ENCODE peak calls at places on chromosomes 1 and 21, in five cellular contexts. H is spleen, X is left ventricle myocardium inferior, B is heart right ventricle, T is GM13976. P is an unnamed sample.

GRCh38 chr1:82015444-82015843 is 214.7 kb downstream of the ADGRL2 start:
- DNase-seq in H (no peak), X (no peak), B (no peak), T (no peak), P (no peak)

GRCh38 chr1:214377886-214378285 is 96.9 kb downstream of the SMYD2 start:
- DNase-seq in H (no peak), X (no peak), B (no peak), T (no peak), P (no peak)

GRCh38 chr1:98143403-98143802 is 222.6 kb upstream of the DPYD start:
- DNase-seq in H (no peak), X (no peak), B (no peak), T (no peak), P (no peak)

GRCh38 chr1:182829285-182829932 is 9.7 kb upstream of the DHX9 start:
- DNase-seq in H (no peak), X (no peak), B (no peak), T (peak), P (no peak)

GRCh38 chr1:26786437-26787380 is 1.0 kb upstream of the PIGV start:
- DNase-seq in H (peak), X (peak), B (peak), T (peak), P (peak)

GRCh38 chr1:7648761-7649384 is 122.2 kb upstream of the VAMP3 start:
- DNase-seq in H (no peak), X (peak), B (peak), T (no peak), P (no peak)

GRCh38 chr1:212062832-212063438 is 27.4 kb downstream of the DTL start:
- DNase-seq in H (no peak), X (no peak), B (no peak), T (peak), P (no peak)

GRCh38 chr1:171180671-171181070 is 4.4 kb upstream of the FMO2 start:
- DNase-seq in H (no peak), X (no peak), B (no peak), T (no peak), P (no peak)

GRCh38 chr1:53482441-53483153 is 23.4 kb downstream of the DMRTB1 start:
- DNase-seq in H (no peak), X (no peak), B (no peak), T (no peak), P (no peak)

GRCh38 chr1:172269644-172270043 is 150.8 kb upstream of the C1orf105 start:
- DNase-seq in H (no peak), X (no peak), B (no peak), T (no peak), P (no peak)

GRCh38 chr1:92739669-92740524 is 45.0 kb downstream of the EVI5 start:
- DNase-seq in H (no peak), X (no peak), B (no peak), T (no peak), P (no peak)

GRCh38 chr1:228358039-228358763 is 48.4 kb downstream of the TRIM11 start:
- DNase-seq in H (no peak), X (no peak), B (no peak), T (no peak), P (peak)

GRCh38 chr1:63929106-63929478 is 155.3 kb downstream of the ROR1 start:
- DNase-seq in H (no peak), X (no peak), B (no peak), T (no peak), P (no peak)

GRCh38 chr1:92184632-92185031 is 33.1 kb upstream of the C1orf146 start:
- DNase-seq in H (no peak), X (no peak), B (no peak), T (no peak), P (no peak)

GRCh38 chr1:212294983-212295382 is 9.8 kb downstream of the PPP2R5A start:
- DNase-seq in H (no peak), X (no peak), B (no peak), T (no peak), P (no peak)

GRCh38 chr1:112061852-112062451 is 72.5 kb upstream of the KCND3 start:
- DNase-seq in H (no peak), X (no peak), B (no peak), T (no peak), P (no peak)

GRCh38 chr1:5938068-5938740 is 54.0 kb downstream of the NPHP4 start:
- DNase-seq in H (no peak), X (no peak), B (no peak), T (no peak), P (no peak)

GRCh38 chr1:26666855-26667254 is 29.0 kb upstream of the ARID1A start:
- DNase-seq in H (no peak), X (no peak), B (no peak), T (no peak), P (peak)

GRCh38 chr1:182149411-182149965 is 88.0 kb upstream of the ZNF648 start:
- DNase-seq in H (no peak), X (no peak), B (peak), T (peak), P (peak)

GRCh38 chr1:60573121-60573520 is 499.6 kb upstream of the C1orf87 start:
- DNase-seq in H (no peak), X (no peak), B (no peak), T (no peak), P (no peak)

GRCh38 chr1:225424562-225425210 is 3.2 kb downstream of the LBR start:
- DNase-seq in H (no peak), X (no peak), B (no peak), T (no peak), P (no peak)

GRCh38 chr1:21509351-21510112 is at the start of gene ALPL:
- DNase-seq in H (peak), X (no peak), B (no peak), T (no peak), P (no peak)

GRCh38 chr1:51294566-51295184 is 35.7 kb downstream of the TTC39A start:
- DNase-seq in H (no peak), X (no peak), B (no peak), T (no peak), P (no peak)

GRCh38 chr1:12161662-12162458 is 4.9 kb upstream of the TNFRSF1B start:
- DNase-seq in H (peak), X (peak), B (peak), T (peak), P (peak)

GRCh38 chr1:93353286-93353685 is 7.6 kb downstream of the DR1 start:
- DNase-seq in H (no peak), X (no peak), B (no peak), T (no peak), P (no peak)

GRCh38 chr1:40049745-40050144 is 9.2 kb downstream of the CAP1 start:
- DNase-seq in H (no peak), X (no peak), B (no peak), T (peak), P (peak)

GRCh38 chr1:156244712-156245111 is 2.7 kb downstream of the BGLAP start:
- DNase-seq in H (peak), X (no peak), B (no peak), T (no peak), P (no peak)
- TF ChIP-seq CTCF in H (no peak), X (no peak), B (no peak), T (no peak), P (no peak)

GRCh38 chr1:38071530-38072266 is 25.1 kb upstream of the POU3F1 start:
- DNase-seq in H (no peak), X (no peak), B (no peak), T (peak), P (no peak)
- TF ChIP-seq CTCF in H (no peak), X (peak), B (peak), T (peak), P (no peak)

GRCh38 chr1:194155962-194156361 is 969.5 kb upstream of the B3GALT2 start:
- DNase-seq in H (no peak), X (no peak), B (no peak), T (no peak), P (no peak)

GRCh38 chr1:194161591-194161990 is 975.2 kb upstream of the B3GALT2 start:
- DNase-seq in H (no peak), X (no peak), B (no peak), T (no peak), P (no peak)

GRCh38 chr1:194164755-194165154 is 978.3 kb upstream of the B3GALT2 start:
- DNase-seq in H (no peak), X (no peak), B (no peak), T (no peak), P (no peak)

GRCh38 chr1:194159941-194160340 is 973.5 kb upstream of the B3GALT2 start:
- DNase-seq in H (no peak), X (no peak), B (no peak), T (no peak), P (no peak)
- TF ChIP-seq CTCF in H (no peak), X (peak), B (no peak), T (no peak), P (no peak)

GRCh38 chr21:15729674-15730483 is at the start of gene USP25:
- DNase-seq in H (peak), X (peak), B (peak), T (peak), P (peak)
- TF ChIP-seq CTCF in H (no peak), X (peak), B (no peak), T (peak), P (no peak)

GRCh38 chr21:42807938-42808613 is 71.3 kb downstream of the WDR4 start:
- DNase-seq in H (no peak), X (no peak), B (no peak), T (no peak), P (no peak)

GRCh38 chr21:42809577-42810440 is 69.5 kb downstream of the WDR4 start:
- DNase-seq in H (peak), X (no peak), B (no peak), T (no peak), P (no peak)

GRCh38 chr21:42806489-42807140 is 72.7 kb downstream of the WDR4 start:
- DNase-seq in H (peak), X (no peak), B (no peak), T (no peak), P (no peak)

GRCh38 chr21:42811960-42812359 is 67.4 kb downstream of the WDR4 start:
- DNase-seq in H (no peak), X (no peak), B (no peak), T (no peak), P (no peak)

GRCh38 chr21:42809171-42809570 is 70.2 kb downstream of the WDR4 start:
- DNase-seq in H (no peak), X (no peak), B (no peak), T (no peak), P (no peak)
- TF ChIP-seq CTCF in H (no peak), X (no peak), B (no peak), T (no peak), P (no peak)

P was measured in activated CD8-positive, alpha-beta T cell treated with anti-CD3 and anti-CD28 coated beads for 36 hours.